ENCODE peak calls at places on chromosomes 13 and 19, in seven cellular contexts. One of them, this sample, is unnamed.
A peak's percentile ranks its signal among the peaks of the same experiment; 100 is the strongest.

GRCh38 chr13:91017031-91017668 is 330.3 kb upstream of the MIR17HG start:
- DNase-seq in ovary: no peak
- DNase-seq in lower leg skin: no peak
- DNase-seq in adrenal gland: no peak
- DNase-seq in prostate gland: no peak
- DNase-seq in right lobe of liver: no peak
- DNase-seq in sigmoid colon: no peak
- DNase-seq in this sample: peak; percentile 45

GRCh38 chr13:21546372-21546771 is 57.6 kb downstream of the MICU2 start:
- DNase-seq in ovary: no peak
- DNase-seq in lower leg skin: no peak
- DNase-seq in adrenal gland: no peak
- DNase-seq in prostate gland: no peak
- DNase-seq in right lobe of liver: no peak
- DNase-seq in sigmoid colon: no peak
- DNase-seq in this sample: no peak

GRCh38 chr19:18204394-18205179 is 745 bp upstream of the RAB3A start:
- DNase-seq in ovary: peak; percentile 85
- DNase-seq in lower leg skin: no peak
- DNase-seq in adrenal gland: no peak
- DNase-seq in prostate gland: no peak
- DNase-seq in right lobe of liver: no peak
- DNase-seq in sigmoid colon: peak; percentile 86
- DNase-seq in this sample: peak; percentile 84

GRCh38 chr19:43619262-43620060 is at the start of gene ZNF428:
- DNase-seq in ovary: peak; percentile 89
- DNase-seq in lower leg skin: peak; percentile 94
- DNase-seq in adrenal gland: peak; percentile 85
- DNase-seq in prostate gland: peak; percentile 83
- DNase-seq in right lobe of liver: peak; percentile 88
- DNase-seq in sigmoid colon: peak; percentile 93
- DNase-seq in this sample: peak; percentile 89

GRCh38 chr19:30202060-30202600 is 170.1 kb upstream of the ZNF536 start:
- DNase-seq in ovary: no peak
- DNase-seq in lower leg skin: no peak
- DNase-seq in adrenal gland: no peak
- DNase-seq in prostate gland: no peak
- DNase-seq in right lobe of liver: no peak
- DNase-seq in sigmoid colon: no peak
- DNase-seq in this sample: no peak

GRCh38 chr19:7916137-7916907 is 1.7 kb downstream of the TGFBR3L start:
- DNase-seq in ovary: peak; percentile 31
- DNase-seq in lower leg skin: no peak
- DNase-seq in adrenal gland: no peak
- DNase-seq in prostate gland: no peak
- DNase-seq in right lobe of liver: peak; percentile 62
- DNase-seq in sigmoid colon: no peak
- DNase-seq in this sample: peak; percentile 69

GRCh38 chr13:66927562-66927961 is 302.6 kb downstream of the PCDH9 start:
- DNase-seq in ovary: no peak
- DNase-seq in lower leg skin: no peak
- DNase-seq in adrenal gland: no peak
- DNase-seq in prostate gland: no peak
- DNase-seq in right lobe of liver: no peak
- DNase-seq in sigmoid colon: no peak
- DNase-seq in this sample: no peak

GRCh38 chr19:36489920-36490415 is 607 bp upstream of the ZNF566 start:
- DNase-seq in ovary: no peak
- DNase-seq in lower leg skin: peak; percentile 94
- DNase-seq in adrenal gland: peak; percentile 87
- DNase-seq in prostate gland: no peak
- DNase-seq in right lobe of liver: peak; percentile 87
- DNase-seq in sigmoid colon: no peak
- DNase-seq in this sample: peak; percentile 83

GRCh38 chr13:30932481-30933333 is at the start of gene TEX26:
- DNase-seq in ovary: no peak
- DNase-seq in lower leg skin: no peak
- DNase-seq in adrenal gland: no peak
- DNase-seq in prostate gland: no peak
- DNase-seq in right lobe of liver: no peak
- DNase-seq in sigmoid colon: no peak
- DNase-seq in this sample: no peak

GRCh38 chr19:48905664-48906063 is 5.6 kb downstream of the NUCB1 start:
- DNase-seq in ovary: no peak
- DNase-seq in lower leg skin: no peak
- DNase-seq in adrenal gland: no peak
- DNase-seq in prostate gland: no peak
- DNase-seq in right lobe of liver: no peak
- DNase-seq in sigmoid colon: no peak
- DNase-seq in this sample: no peak

GRCh38 chr13:111117961-111118360 is 2.9 kb downstream of the ARHGEF7 start:
- DNase-seq in ovary: no peak
- DNase-seq in lower leg skin: peak; percentile 82
- DNase-seq in adrenal gland: no peak
- DNase-seq in prostate gland: no peak
- DNase-seq in right lobe of liver: no peak
- DNase-seq in sigmoid colon: no peak
- DNase-seq in this sample: no peak

GRCh38 chr19:17848598-17849292 is 963 bp upstream of the JAK3 start:
- DNase-seq in ovary: no peak
- DNase-seq in lower leg skin: no peak
- DNase-seq in adrenal gland: no peak
- DNase-seq in prostate gland: no peak
- DNase-seq in right lobe of liver: no peak
- DNase-seq in sigmoid colon: no peak
- DNase-seq in this sample: no peak

GRCh38 chr13:82905071-82905470 is 977.2 kb downstream of the SLITRK1 start:
- DNase-seq in ovary: no peak
- DNase-seq in lower leg skin: no peak
- DNase-seq in adrenal gland: no peak
- DNase-seq in prostate gland: no peak
- DNase-seq in right lobe of liver: no peak
- DNase-seq in sigmoid colon: no peak
- DNase-seq in this sample: no peak

GRCh38 chr19:50460161-50460765 is 16.0 kb upstream of the EMC10 start:
- DNase-seq in ovary: no peak
- DNase-seq in lower leg skin: no peak
- DNase-seq in adrenal gland: no peak
- DNase-seq in prostate gland: no peak
- DNase-seq in right lobe of liver: no peak
- DNase-seq in sigmoid colon: no peak
- DNase-seq in this sample: no peak

GRCh38 chr13:40189885-40190655 is 476.4 kb downstream of the FOXO1 start:
- DNase-seq in ovary: peak; percentile 38
- DNase-seq in lower leg skin: no peak
- DNase-seq in adrenal gland: no peak
- DNase-seq in prostate gland: no peak
- DNase-seq in right lobe of liver: no peak
- DNase-seq in sigmoid colon: peak; percentile 73
- DNase-seq in this sample: no peak

GRCh38 chr19:33299061-33299665 is 3.2 kb downstream of the CEBPA start:
- DNase-seq in ovary: no peak
- DNase-seq in lower leg skin: no peak
- DNase-seq in adrenal gland: no peak
- DNase-seq in prostate gland: no peak
- DNase-seq in right lobe of liver: peak; percentile 55
- DNase-seq in sigmoid colon: peak; percentile 60
- DNase-seq in this sample: no peak

GRCh38 chr13:31859546-31859945 is 120.2 kb downstream of the RXFP2 start:
- DNase-seq in ovary: no peak
- DNase-seq in lower leg skin: no peak
- DNase-seq in adrenal gland: no peak
- DNase-seq in prostate gland: no peak
- DNase-seq in right lobe of liver: no peak
- DNase-seq in sigmoid colon: no peak
- DNase-seq in this sample: no peak

GRCh38 chr19:56727731-56728130 is 56.2 kb upstream of the ZNF835 start:
- DNase-seq in ovary: no peak
- DNase-seq in lower leg skin: no peak
- DNase-seq in adrenal gland: no peak
- DNase-seq in prostate gland: no peak
- DNase-seq in right lobe of liver: no peak
- DNase-seq in sigmoid colon: no peak
- DNase-seq in this sample: no peak

GRCh38 chr19:35031072-35031881 is 1.0 kb downstream of the SCN1B start:
- DNase-seq in ovary: peak; percentile 46
- DNase-seq in lower leg skin: no peak
- DNase-seq in adrenal gland: no peak
- DNase-seq in prostate gland: no peak
- DNase-seq in right lobe of liver: no peak
- DNase-seq in sigmoid colon: no peak
- DNase-seq in this sample: no peak

GRCh38 chr19:1450735-1451669 is 1.1 kb downstream of the APC2 start:
- DNase-seq in ovary: no peak
- DNase-seq in lower leg skin: no peak
- DNase-seq in adrenal gland: no peak
- DNase-seq in prostate gland: no peak
- DNase-seq in right lobe of liver: no peak
- DNase-seq in sigmoid colon: no peak
- DNase-seq in this sample: no peak

GRCh38 chr19:44553478-44554171 is 24.1 kb upstream of the CEACAM20 start:
- DNase-seq in ovary: no peak
- DNase-seq in lower leg skin: no peak
- DNase-seq in adrenal gland: no peak
- DNase-seq in prostate gland: no peak
- DNase-seq in right lobe of liver: no peak
- DNase-seq in sigmoid colon: no peak
- DNase-seq in this sample: no peak

GRCh38 chr13:52070929-52071523 is 46.5 kb downstream of the UTP14C start:
- DNase-seq in ovary: no peak
- DNase-seq in lower leg skin: no peak
- DNase-seq in adrenal gland: no peak
- DNase-seq in prostate gland: no peak
- DNase-seq in right lobe of liver: no peak
- DNase-seq in sigmoid colon: no peak
- DNase-seq in this sample: no peak

GRCh38 chr13:102401755-102402154 is at the start of gene FGF14:
- DNase-seq in ovary: no peak
- DNase-seq in lower leg skin: no peak
- DNase-seq in adrenal gland: no peak
- DNase-seq in prostate gland: no peak
- DNase-seq in right lobe of liver: no peak
- DNase-seq in sigmoid colon: no peak
- DNase-seq in this sample: no peak

GRCh38 chr19:37654525-37654832 is 786 bp downstream of the ZFP30 start:
- DNase-seq in ovary: no peak
- DNase-seq in lower leg skin: no peak
- DNase-seq in adrenal gland: no peak
- DNase-seq in prostate gland: no peak
- DNase-seq in right lobe of liver: no peak
- DNase-seq in sigmoid colon: no peak
- DNase-seq in this sample: no peak

GRCh38 chr13:52447354-52447753 is 3.1 kb downstream of the VPS36 start:
- DNase-seq in ovary: no peak
- DNase-seq in lower leg skin: no peak
- DNase-seq in adrenal gland: no peak
- DNase-seq in prostate gland: no peak
- DNase-seq in right lobe of liver: no peak
- DNase-seq in sigmoid colon: no peak
- DNase-seq in this sample: no peak

GRCh38 chr19:19271828-19272599 is 1.1 kb downstream of the TM6SF2 start:
- DNase-seq in ovary: no peak
- DNase-seq in lower leg skin: no peak
- DNase-seq in adrenal gland: no peak
- DNase-seq in prostate gland: no peak
- DNase-seq in right lobe of liver: no peak
- DNase-seq in sigmoid colon: no peak
- DNase-seq in this sample: no peak
- H3K4me3 ChIP-seq in ovary: no peak overlapping the region
- H3K4me3 ChIP-seq in lower leg skin: no peak overlapping the region
- H3K4me3 ChIP-seq in adrenal gland: no peak overlapping the region
- H3K4me3 ChIP-seq in prostate gland: no peak overlapping the region
- H3K4me3 ChIP-seq in right lobe of liver: peak overlapping the region; percentile 71
- H3K4me3 ChIP-seq in sigmoid colon: no peak overlapping the region
- H3K4me3 ChIP-seq in this sample: no peak overlapping the region

GRCh38 chr19:13162749-13163608 is 12.8 kb downstream of the IER2 start:
- DNase-seq in ovary: peak; percentile 96
- DNase-seq in lower leg skin: peak; percentile 99
- DNase-seq in adrenal gland: peak; percentile 98
- DNase-seq in prostate gland: peak; percentile 99
- DNase-seq in right lobe of liver: peak; percentile 99
- DNase-seq in sigmoid colon: peak; percentile 99
- DNase-seq in this sample: peak; percentile 92
- TF ChIP-seq POLR2A in ovary: peak; percentile 47
- TF ChIP-seq POLR2A in lower leg skin: no peak
- TF ChIP-seq POLR2A in adrenal gland: peak; percentile 71
- TF ChIP-seq POLR2A in prostate gland: no peak
- TF ChIP-seq POLR2A in right lobe of liver: peak; percentile 70
- TF ChIP-seq POLR2A in sigmoid colon: no peak
- TF ChIP-seq POLR2A in this sample: no peak

GRCh38 chr19:5436101-5436947 is 18.9 kb upstream of the ZNRF4 start:
- DNase-seq in ovary: peak; percentile 40
- DNase-seq in lower leg skin: no peak
- DNase-seq in adrenal gland: no peak
- DNase-seq in prostate gland: no peak
- DNase-seq in right lobe of liver: no peak
- DNase-seq in sigmoid colon: no peak
- DNase-seq in this sample: no peak

GRCh38 chr19:5434970-5435641 is 20.1 kb upstream of the ZNRF4 start:
- DNase-seq in ovary: no peak
- DNase-seq in lower leg skin: no peak
- DNase-seq in adrenal gland: peak; percentile 24
- DNase-seq in prostate gland: no peak
- DNase-seq in right lobe of liver: no peak
- DNase-seq in sigmoid colon: no peak
- DNase-seq in this sample: no peak

GRCh38 chr19:5435642-5436017 is 19.6 kb upstream of the ZNRF4 start:
- DNase-seq in ovary: no peak
- DNase-seq in lower leg skin: no peak
- DNase-seq in adrenal gland: no peak
- DNase-seq in prostate gland: no peak
- DNase-seq in right lobe of liver: no peak
- DNase-seq in sigmoid colon: no peak
- DNase-seq in this sample: no peak

GRCh38 chr19:5434351-5434917 is 20.8 kb upstream of the ZNRF4 start:
- DNase-seq in ovary: no peak
- DNase-seq in lower leg skin: no peak
- DNase-seq in adrenal gland: no peak
- DNase-seq in prostate gland: no peak
- DNase-seq in right lobe of liver: no peak
- DNase-seq in sigmoid colon: no peak
- DNase-seq in this sample: no peak

DNA sequence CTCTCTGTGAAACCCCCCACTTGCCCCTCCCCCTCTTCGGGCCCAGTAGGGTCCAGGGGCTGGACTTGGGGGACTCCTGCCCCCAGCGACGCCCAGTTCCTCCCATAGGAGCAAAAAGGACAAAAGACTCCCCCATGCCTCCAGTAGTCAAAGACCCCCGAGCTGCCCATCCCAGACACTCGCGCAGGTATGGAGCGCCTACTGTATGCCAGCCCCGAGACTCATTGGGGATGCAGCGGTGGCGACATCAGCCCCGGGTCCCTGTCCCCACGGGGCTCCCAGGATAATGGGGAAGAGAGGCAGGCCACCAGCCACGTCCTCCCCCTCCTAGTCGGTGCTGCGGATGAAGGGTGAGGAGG is 18.3 kb upstream of the ZNRF4 start:
- DNase-seq in ovary: no peak
- DNase-seq in lower leg skin: no peak
- DNase-seq in adrenal gland: no peak
- DNase-seq in prostate gland: no peak
- DNase-seq in right lobe of liver: no peak
- DNase-seq in sigmoid colon: no peak
- DNase-seq in this sample: no peak
- H3K4me3 ChIP-seq in ovary: no peak overlapping the region
- H3K4me3 ChIP-seq in lower leg skin: no peak overlapping the region
- H3K4me3 ChIP-seq in adrenal gland: no peak overlapping the region
- H3K4me3 ChIP-seq in prostate gland: no peak overlapping the region
- H3K4me3 ChIP-seq in right lobe of liver: no peak overlapping the region
- H3K4me3 ChIP-seq in sigmoid colon: no peak overlapping the region
- H3K4me3 ChIP-seq in this sample: no peak overlapping the region

GRCh38 chr19:10288662-10289166 is 1.0 kb upstream of the ICAM5 start:
- DNase-seq in ovary: no peak
- DNase-seq in lower leg skin: no peak
- DNase-seq in adrenal gland: no peak
- DNase-seq in prostate gland: no peak
- DNase-seq in right lobe of liver: no peak
- DNase-seq in sigmoid colon: no peak
- DNase-seq in this sample: peak; percentile 69
- TF ChIP-seq POLR2A in ovary: no peak
- TF ChIP-seq POLR2A in lower leg skin: no peak
- TF ChIP-seq POLR2A in adrenal gland: no peak
- TF ChIP-seq POLR2A in prostate gland: no peak
- TF ChIP-seq POLR2A in right lobe of liver: no peak
- TF ChIP-seq POLR2A in sigmoid colon: no peak
- TF ChIP-seq POLR2A in this sample: no peak

This sample was measured in Peyer's patch.